ENCODE peak calls at places on chromosome 6, in four cellular contexts. N is AG10803, U is NCI-H2029 treated with DMSO at 0.1 percent for 48 hours, A is T-helper 2 cell. O is an unnamed sample.

GRCh38 chr6:3343089-3343901 is 84.5 kb downstream of the PSMG4 start:
- DNase-seq in N (no peak), U (no peak), A (no peak), O (no peak)

GRCh38 chr6:2103644-2104523 is 141.5 kb downstream of the GMDS start:
- DNase-seq in N (peak; percentile 54), U (peak; percentile 85), A (no peak), O (peak; percentile 13)

GRCh38 chr6:110525001-110525400 is 48.6 kb upstream of the SLC22A16 start:
- DNase-seq in N (no peak), U (no peak), A (no peak), O (no peak)

GRCh38 chr6:161327360-161327953 is 53.6 kb upstream of the AGPAT4 start:
- DNase-seq in N (no peak), U (no peak), A (no peak), O (no peak)

GRCh38 chr6:21874372-21874771 is 280.8 kb downstream of the SOX4 start:
- DNase-seq in N (no peak), U (no peak), A (no peak), O (no peak)

GRCh38 chr6:73728548-73729205 is 32.7 kb downstream of the CD109 start:
- DNase-seq in N (no peak), U (no peak), A (no peak), O (no peak)

GRCh38 chr6:138428943-138429616 is 25.1 kb downstream of the HEBP2 start:
- DNase-seq in N (peak; percentile 71), U (peak; percentile 0), A (peak; percentile 11), O (no peak)

GRCh38 chr6:169035381-169036280 is 218.0 kb downstream of the THBS2 start:
- DNase-seq in N (peak; percentile 89), U (no peak), A (no peak), O (no peak)

GRCh38 chr6:158408552-158409130 is 96.4 kb downstream of the TULP4 start:
- DNase-seq in N (peak; percentile 89), U (no peak), A (no peak), O (no peak)

GRCh38 chr6:16639689-16640480 is 121.4 kb downstream of the ATXN1 start:
- DNase-seq in N (peak; percentile 81), U (no peak), A (no peak), O (no peak)

GRCh38 chr6:12170351-12171079 is 119.6 kb upstream of the EDN1 start:
- DNase-seq in N (peak; percentile 60), U (no peak), A (no peak), O (no peak)

GRCh38 chr6:70281923-70282902 is 20.7 kb downstream of the COL9A1 start:
- DNase-seq in N (no peak), U (no peak), A (no peak), O (no peak)

GRCh38 chr6:132853059-132853458 is 38.7 kb downstream of the RPS12 start:
- DNase-seq in N (no peak), U (no peak), A (no peak), O (no peak)

GRCh38 chr6:87925373-87926060 is 122.1 kb upstream of the SPACA1 start:
- DNase-seq in N (no peak), U (no peak), A (peak; percentile 53), O (no peak)

GRCh38 chr6:97067045-97067444 is 142.5 kb downstream of the KLHL32 start:
- DNase-seq in N (no peak), U (no peak), A (no peak), O (no peak)

GRCh38 chr6:49151461-49151860 is 311.6 kb downstream of the MMUT start:
- DNase-seq in N (no peak), U (no peak), A (no peak), O (no peak)

GRCh38 chr6:134850906-134851305 is 99.0 kb downstream of the ALDH8A1 start:
- DNase-seq in N (peak; percentile 31), U (no peak), A (no peak), O (no peak)

GRCh38 chr6:38378801-38379200 is 260.9 kb downstream of the BTBD9 start:
- DNase-seq in N (no peak), U (no peak), A (no peak), O (no peak)